ENCODE peak calls at places on chromosomes 11 and 22, in seven cellular contexts. V is ovary, L is esophagus squamous epithelium, A is A549, N is heart left ventricle, I is Peyer's patch, T is HCT116. F is an unnamed sample.

GRCh38 chr22:21707677-21708076 is 27.9 kb downstream of the YPEL1 start:
- DNase-seq in V (no peak), L (no peak), A (no peak), N (no peak), I (no peak), T (no peak), F (no peak)

GRCh38 chr11:15577519-15577918 is 462.8 kb downstream of the INSC start:
- DNase-seq in V (no peak), L (no peak), A (no peak), N (no peak), I (no peak), T (no peak), F (no peak)

GRCh38 chr22:39925273-39925672 is 24.4 kb downstream of the GRAP2 start:
- DNase-seq in V (no peak), L (no peak), A (no peak), N (no peak), I (no peak), T (no peak), F (no peak)

GRCh38 chr11:14908214-14908880 is 16.3 kb upstream of the CYP2R1 start:
- DNase-seq in V (no peak), L (no peak), A (peak; percentile 64), N (no peak), I (no peak), T (peak; percentile 51), F (no peak)

GRCh38 chr11:118216621-118217526 is 7.9 kb downstream of the JAML start:
- DNase-seq in V (no peak), L (no peak), A (no peak), N (no peak), I (no peak), T (no peak), F (no peak)

GRCh38 chr22:21669026-21669425 is 3.2 kb downstream of the PPIL2 start:
- DNase-seq in V (no peak), L (no peak), A (no peak), N (no peak), I (no peak), T (no peak), F (no peak)

GRCh38 chr11:83044958-83045712 is 26.6 kb downstream of the RAB30 start:
- DNase-seq in V (no peak), L (no peak), A (peak; percentile 86), N (no peak), I (no peak), T (no peak), F (no peak)

GRCh38 chr11:97902828-97903227 is 1117.9 kb upstream of the CNTN5 start:
- DNase-seq in V (no peak), L (no peak), A (no peak), N (no peak), I (no peak), T (no peak), F (no peak)

GRCh38 chr22:40429481-40429880 is 59.1 kb downstream of the SGSM3 start:
- DNase-seq in V (no peak), L (no peak), A (no peak), N (no peak), I (no peak), T (no peak), F (no peak)

GRCh38 chr22:24321999-24322398 is 51.4 kb downstream of the SPECC1L start:
- DNase-seq in V (no peak), L (no peak), A (no peak), N (no peak), I (no peak), T (no peak), F (no peak)

GRCh38 chr22:29827091-29827490 is 11.0 kb downstream of the ASCC2 start:
- DNase-seq in V (no peak), L (no peak), A (no peak), N (no peak), I (no peak), T (no peak), F (no peak)

GRCh38 chr11:126443120-126443519 is 87.6 kb downstream of the ST3GAL4 start:
- DNase-seq in V (no peak), L (no peak), A (no peak), N (no peak), I (no peak), T (no peak), F (no peak)

GRCh38 chr11:36088234-36088975 is 144.5 kb downstream of the LDLRAD3 start:
- DNase-seq in V (no peak), L (no peak), A (no peak), N (no peak), I (no peak), T (no peak), F (no peak)

GRCh38 chr11:13289081-13289480 is 11.5 kb downstream of the BMAL1 start:
- DNase-seq in V (no peak), L (no peak), A (peak; percentile 41), N (no peak), I (no peak), T (no peak), F (no peak)

GRCh38 chr11:70581991-70582885 is 183.9 kb downstream of the CTTN start:
- DNase-seq in V (peak; percentile 17), L (no peak), A (no peak), N (peak; percentile 39), I (peak; percentile 37), T (no peak), F (peak; percentile 57)

GRCh38 chr22:49783036-49783746 is 44.5 kb downstream of the BRD1 start:
- DNase-seq in V (no peak), L (no peak), A (no peak), N (no peak), I (no peak), T (no peak), F (no peak)

GRCh38 chr22:24894220-24894975 is 52.1 kb downstream of the LHFPL7 start:
- DNase-seq in V (peak; percentile 91), L (no peak), A (peak; percentile 97), N (peak; percentile 85), I (peak; percentile 82), T (peak; percentile 89), F (peak; percentile 93)

GRCh38 chr11:109037856-109038780 is 373.2 kb downstream of the DDX10 start:
- DNase-seq in V (no peak), L (no peak), A (no peak), N (no peak), I (no peak), T (no peak), F (no peak)

GRCh38 chr11:688681-689080 is 6.3 kb downstream of the DEAF1 start:
- DNase-seq in V (no peak), L (no peak), A (no peak), N (no peak), I (no peak), T (no peak), F (no peak)

GRCh38 chr11:690738-691633 is 4.0 kb downstream of the DEAF1 start:
- DNase-seq in V (no peak), L (no peak), A (no peak), N (peak; percentile 59), I (no peak), T (no peak), F (no peak)

GRCh38 chr11:689630-690029 is 5.4 kb downstream of the DEAF1 start:
- DNase-seq in V (no peak), L (no peak), A (no peak), N (no peak), I (no peak), T (no peak), F (no peak)

GRCh38 chr11:687751-688150 is 7.3 kb downstream of the DEAF1 start:
- DNase-seq in V (no peak), L (no peak), A (no peak), N (no peak), I (no peak), T (no peak), F (no peak)

GRCh38 chr11:686451-687243 is 8.4 kb downstream of the DEAF1 start:
- DNase-seq in V (no peak), L (no peak), A (no peak), N (no peak), I (no peak), T (no peak), F (no peak)
- TF ChIP-seq CTCF in V (no peak), L (no peak), A (no peak), N (no peak), I (no peak), T (no peak), F (no peak)

GRCh38 chr22:31630331-31631329 is 31.4 kb downstream of the PISD start:
- DNase-seq in V (peak; percentile 85), L (peak; percentile 75), A (peak; percentile 44), N (peak; percentile 90), I (peak; percentile 83), T (no peak), F (peak; percentile 88)
- TF ChIP-seq POLR2A in V (peak; percentile 43), L (no peak), A (peak; percentile 37), N (peak; percentile 23), I (peak; percentile 9), T (peak; percentile 61), F (no peak)

GRCh38 chr22:35739642-35740041 is 22.0 kb downstream of the APOL5 start:
- DNase-seq in V (no peak), L (no peak), A (peak; percentile 44), N (no peak), I (no peak), T (no peak), F (no peak)
- TF ChIP-seq CTCF in V (no peak), L (no peak), A (peak; percentile 12), N (peak; percentile 41), I (no peak), T (peak; percentile 40), F (peak; percentile 30)

DNA sequence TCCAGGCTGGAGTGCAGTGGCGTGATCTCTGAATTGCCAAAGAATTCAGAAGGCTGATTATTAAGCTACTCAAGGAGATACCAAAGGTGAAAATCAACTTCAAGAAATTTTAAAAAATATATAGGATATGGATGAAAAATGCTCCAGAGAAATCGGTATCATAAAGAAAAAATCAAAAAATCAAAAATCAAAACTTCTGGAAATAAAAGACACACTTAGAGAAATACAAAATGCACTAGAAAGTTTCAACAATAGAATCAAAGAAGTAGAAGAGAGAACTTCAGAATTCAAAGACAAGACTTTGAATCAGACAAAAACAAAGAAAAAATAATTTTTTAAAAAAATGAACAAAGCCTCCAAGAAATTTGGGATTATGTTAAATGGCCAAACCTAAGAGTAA is 45.6 kb upstream of the CLTCL1 start:
- DNase-seq in V (no peak), L (no peak), A (no peak), N (no peak), I (no peak), T (no peak), F (no peak)
- TF ChIP-seq POLR2A in V (no peak), L (no peak), A (no peak), N (no peak), I (no peak), T (no peak), F (no peak)

GRCh38 chr11:111975076-111975806 is 38.1 kb downstream of the DIXDC1 start:
- DNase-seq in V (no peak), L (no peak), A (peak; percentile 4), N (no peak), I (no peak), T (no peak), F (no peak)
- TF ChIP-seq CTCF in V (no peak), L (no peak), A (no peak), N (peak; percentile 45), I (no peak), T (peak; percentile 18), F (no peak)

DNA sequence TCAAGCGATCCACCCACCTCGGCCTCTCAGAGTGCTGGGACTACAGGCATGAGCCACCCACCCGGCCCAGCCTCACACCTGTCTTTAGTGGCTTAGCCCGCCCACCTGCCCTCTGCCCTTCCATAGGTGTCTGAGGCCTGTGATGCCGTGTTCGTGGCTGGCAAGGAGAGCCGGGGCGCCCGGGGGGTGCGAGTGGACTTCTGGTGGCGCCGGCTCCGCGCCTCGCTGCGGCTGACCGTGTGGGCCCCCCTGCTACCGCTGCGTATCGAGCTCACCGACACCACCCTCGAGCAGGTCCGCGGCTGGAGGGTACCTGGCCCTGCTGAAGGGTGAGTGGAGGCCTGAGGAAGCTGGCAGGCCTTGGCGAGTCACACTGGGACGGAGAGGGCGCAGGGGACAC is 9.2 kb downstream of the TMEM132A start:
- DNase-seq in V (no peak), L (no peak), A (no peak), N (no peak), I (peak; percentile 38), T (no peak), F (no peak)
- TF ChIP-seq POLR2A in V (no peak), L (no peak), A (no peak), N (no peak), I (no peak), T (no peak), F (no peak)

F was measured in sigmoid colon.